ENCODE peak calls at places on chromosome 21, in seven cellular contexts. B is pancreas; J is endothelial cell; V is heart right ventricle; C is CD4-positive, alpha-beta T cell; X is uterus; M is Calu3. N is an unnamed sample.

GRCh38 chr21:14057313-14057712 is 153.4 kb downstream of the LIPI start:
- DNase-seq in X (no peak), C (no peak), M (no peak), J (no peak), V (no peak), B (peak; percentile 61), N (no peak)

GRCh38 chr21:31873275-31873695 is 465 bp downstream of the HUNK start:
- DNase-seq in B (peak; percentile 83), V (no peak), M (peak; percentile 32), J (peak; percentile 57), X (no peak), C (no peak), N (peak; percentile 71)

GRCh38 chr21:44437371-44437695 is 18.0 kb upstream of the LRRC3 start:
- DNase-seq in X (no peak), V (no peak), J (no peak), M (no peak), C (no peak), B (no peak), N (no peak)

GRCh38 chr21:44502559-44502958 is 37.4 kb downstream of the KRTAP10-1 start:
- DNase-seq in V (no peak), X (no peak), M (no peak), C (no peak), B (peak; percentile 64), J (no peak), N (no peak)

GRCh38 chr21:39232926-39233325 is 49.7 kb upstream of the PSMG1 start:
- DNase-seq in V (no peak), J (no peak), X (no peak), M (no peak), C (no peak), B (no peak), N (no peak)

GRCh38 chr21:35438643-35439404 is 389.7 kb upstream of the RUNX1 start:
- DNase-seq in M (peak; percentile 59), V (no peak), B (no peak), X (no peak), J (no peak), C (no peak), N (no peak)

GRCh38 chr21:15093216-15093615 is 28.4 kb upstream of the NRIP1 start:
- DNase-seq in B (no peak), X (no peak), C (no peak), J (no peak), M (no peak), V (no peak), N (no peak)

GRCh38 chr21:44441581-44442265 is 13.6 kb upstream of the LRRC3 start:
- DNase-seq in C (no peak), M (no peak), B (no peak), J (no peak), X (no peak), V (no peak), N (no peak)

GRCh38 chr21:27734146-27734545 is 767.3 kb upstream of the ADAMTS5 start:
- DNase-seq in V (no peak), C (no peak), M (no peak), J (no peak), B (no peak), X (no peak), N (no peak)

GRCh38 chr21:42531771-42532170 is 18.1 kb downstream of the SLC37A1 start:
- DNase-seq in V (no peak), J (no peak), M (no peak), C (no peak), B (peak; percentile 29), X (no peak), N (no peak)

GRCh38 chr21:14545906-14546480 is at the start of gene SAMSN1:
- DNase-seq in B (no peak), V (no peak), J (no peak), C (peak; percentile 63), M (peak; percentile 19), X (no peak), N (no peak)

GRCh38 chr21:35475006-35475405 is 425.9 kb upstream of the RUNX1 start:
- DNase-seq in B (no peak), X (no peak), V (no peak), C (no peak), M (no peak), J (no peak), N (no peak)

GRCh38 chr21:31732891-31733520 is 1.1 kb upstream of the SCAF4 start:
- DNase-seq in X (no peak), M (no peak), B (no peak), C (no peak), J (no peak), V (peak; percentile 7), N (peak; percentile 28)

GRCh38 chr21:43657355-43658093 is 1.8 kb downstream of the HSF2BP start:
- DNase-seq in J (no peak), C (no peak), X (no peak), B (peak; percentile 74), V (peak; percentile 47), M (no peak), N (no peak)

GRCh38 chr21:27315373-27315772 is 348.5 kb upstream of the ADAMTS5 start:
- DNase-seq in J (no peak), C (no peak), M (no peak), V (no peak), X (no peak), B (no peak), N (no peak)

GRCh38 chr21:20306836-20307235 is 691.4 kb upstream of the NCAM2 start:
- DNase-seq in X (no peak), B (no peak), C (no peak), M (no peak), V (no peak), J (no peak), N (no peak)

GRCh38 chr21:32048353-32048752 is 175.5 kb downstream of the HUNK start:
- DNase-seq in X (no peak), M (no peak), J (no peak), V (no peak), C (no peak), B (no peak), N (no peak)

GRCh38 chr21:19999369-20000272 is 998.6 kb upstream of the NCAM2 start:
- DNase-seq in B (peak; percentile 35), X (no peak), J (no peak), M (no peak), C (no peak), V (no peak), N (no peak)

GRCh38 chr21:15005391-15005790 is 59.4 kb downstream of the NRIP1 start:
- DNase-seq in B (no peak), M (no peak), X (no peak), J (no peak), V (no peak), C (no peak), N (peak; percentile 25)

GRCh38 chr21:22342855-22343254 is 1344.6 kb downstream of the NCAM2 start:
- DNase-seq in C (no peak), V (no peak), M (no peak), B (no peak), J (no peak), X (no peak), N (no peak)

GRCh38 chr21:20875741-20876140 is 122.5 kb upstream of the NCAM2 start:
- DNase-seq in B (no peak), J (no peak), M (no peak), V (no peak), C (no peak), X (no peak), N (no peak)

GRCh38 chr21:35150562-35151226 is 101.6 kb upstream of the RUNX1 start:
- DNase-seq in V (no peak), J (no peak), C (no peak), X (no peak), M (no peak), B (no peak), N (no peak)

GRCh38 chr21:19523066-19523465 is 1119.5 kb upstream of the TMPRSS15 start:
- DNase-seq in M (no peak), J (no peak), B (no peak), C (no peak), X (no peak), V (no peak), N (no peak)

GRCh38 chr21:28215214-28215954 is 777.3 kb downstream of the LTN1 start:
- DNase-seq in J (no peak), C (no peak), B (no peak), M (no peak), V (peak; percentile 18), X (peak; percentile 29), N (no peak)

DNA sequence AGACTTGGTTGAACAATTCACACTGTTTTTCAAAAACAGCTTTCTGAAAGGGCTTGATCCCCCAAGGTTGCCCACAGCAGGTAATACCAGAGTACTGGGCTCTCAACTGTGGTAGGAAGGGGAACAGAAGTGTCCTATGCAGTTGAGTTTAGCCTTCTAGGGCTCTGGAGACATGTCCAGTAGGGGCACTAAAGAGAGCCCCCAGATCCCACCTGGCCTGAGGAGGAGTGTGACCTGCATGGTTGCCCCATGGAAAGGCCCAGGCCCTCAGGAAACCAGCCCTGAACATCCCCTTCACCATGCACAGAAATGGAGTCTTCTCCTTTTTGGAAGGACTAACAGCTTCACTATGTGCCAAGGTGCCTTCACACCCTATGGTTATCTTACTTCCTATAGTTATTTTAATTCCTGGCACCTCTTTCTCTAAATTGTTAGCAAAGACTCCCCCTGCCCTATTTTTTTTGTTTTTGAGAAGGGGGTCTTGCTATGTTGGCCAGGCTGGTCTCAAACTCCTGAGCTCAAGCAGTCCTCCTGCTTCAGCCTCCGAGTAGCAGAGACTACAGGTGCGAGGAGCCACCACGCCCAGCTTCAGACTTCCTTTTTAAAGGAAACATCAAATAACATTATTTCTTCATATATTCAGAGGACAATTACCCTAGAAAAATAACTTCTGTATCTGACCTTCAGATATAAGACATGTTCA is 16.8 kb upstream of the LSS start:
- DNase-seq in X (no peak), M (no peak), B (no peak), J (no peak), C (no peak), V (no peak), N (no peak)
- TF ChIP-seq CTCF in X (no peak), M (no peak), B (no peak), J (no peak), C (no peak), V (no peak), N (no peak)

GRCh38 chr21:37032293-37032692 is 25.8 kb downstream of the RIPPLY3 start:
- DNase-seq in B (no peak), V (no peak), X (no peak), M (no peak), C (no peak), J (no peak), N (no peak)

GRCh38 chr21:37032877-37033471 is 26.5 kb downstream of the RIPPLY3 start:
- DNase-seq in V (no peak), B (no peak), C (no peak), J (no peak), M (peak; percentile 2), X (no peak), N (no peak)

GRCh38 chr21:37030864-37031263 is 24.4 kb downstream of the RIPPLY3 start:
- DNase-seq in M (no peak), C (no peak), B (no peak), J (no peak), X (no peak), V (no peak), N (no peak)

GRCh38 chr21:37028579-37028978 is 22.1 kb downstream of the RIPPLY3 start:
- DNase-seq in C (no peak), J (no peak), V (no peak), B (no peak), X (no peak), M (no peak), N (no peak)
- TF ChIP-seq CTCF in C (no peak), J (no peak), V (no peak), B (no peak), X (no peak), M (no peak), N (no peak)

GRCh38 chr21:16992448-16992847 is 520.4 kb upstream of the CXADR start:
- DNase-seq in B (no peak), J (no peak), X (no peak), V (no peak), C (no peak), M (no peak), N (no peak)
- TF ChIP-seq CTCF in B (no peak), J (no peak), X (no peak), V (no peak), C (no peak), M (no peak), N (no peak)

GRCh38 chr21:37350472-37350871 is 16.1 kb upstream of the DYRK1A start:
- DNase-seq in M (no peak), C (no peak), V (no peak), J (no peak), B (no peak), X (no peak), N (no peak)
- TF ChIP-seq CTCF in M (no peak), C (no peak), V (no peak), J (no peak), B (no peak), X (no peak), N (no peak)